ENCODE peak calls at places on chromosome 3, in seven cellular contexts. One of them, this sample, is unnamed.

GRCh38 chr3:171407746-171408145 is 52.5 kb downstream of the TNIK start:
- DNase-seq in tibial artery: no peak
- DNase-seq in SJSA1: no peak
- DNase-seq in BE2C: no peak
- DNase-seq in Ammon's horn: no peak
- DNase-seq in germinal center: no peak
- DNase-seq in hypothalamus: no peak
- DNase-seq in this sample: no peak

GRCh38 chr3:112464264-112464663 is 35.0 kb downstream of the BTLA start:
- DNase-seq in tibial artery: no peak
- DNase-seq in SJSA1: no peak
- DNase-seq in BE2C: no peak
- DNase-seq in Ammon's horn: no peak
- DNase-seq in germinal center: peak
- DNase-seq in hypothalamus: no peak
- DNase-seq in this sample: peak

GRCh38 chr3:42500909-42501308 is 1.5 kb upstream of the VIPR1 start:
- DNase-seq in tibial artery: peak
- DNase-seq in SJSA1: peak
- DNase-seq in BE2C: no peak
- DNase-seq in Ammon's horn: no peak
- DNase-seq in germinal center: no peak
- DNase-seq in hypothalamus: no peak
- DNase-seq in this sample: no peak

GRCh38 chr3:51434110-51434509 is 43.0 kb downstream of the RBM15B start:
- DNase-seq in tibial artery: no peak
- DNase-seq in SJSA1: no peak
- DNase-seq in BE2C: no peak
- DNase-seq in Ammon's horn: no peak
- DNase-seq in germinal center: no peak
- DNase-seq in hypothalamus: no peak
- DNase-seq in this sample: no peak

GRCh38 chr3:126983276-126983652 is 349 bp downstream of the PLXNA1 start:
- DNase-seq in tibial artery: no peak
- DNase-seq in SJSA1: no peak
- DNase-seq in BE2C: no peak
- DNase-seq in Ammon's horn: no peak
- DNase-seq in germinal center: peak
- DNase-seq in hypothalamus: no peak
- DNase-seq in this sample: no peak

GRCh38 chr3:39294446-39295183 is 14.8 kb upstream of the CX3CR1 start:
- DNase-seq in tibial artery: no peak
- DNase-seq in SJSA1: no peak
- DNase-seq in BE2C: no peak
- DNase-seq in Ammon's horn: no peak
- DNase-seq in germinal center: no peak
- DNase-seq in hypothalamus: no peak
- DNase-seq in this sample: no peak

GRCh38 chr3:11734-12133 is 184.8 kb upstream of the CHL1 start:
- DNase-seq in tibial artery: no peak
- DNase-seq in SJSA1: no peak
- DNase-seq in BE2C: peak
- DNase-seq in Ammon's horn: peak
- DNase-seq in germinal center: no peak
- DNase-seq in hypothalamus: no peak
- DNase-seq in this sample: peak

GRCh38 chr3:105997800-105998526 is 129.2 kb upstream of the CBLB start:
- DNase-seq in tibial artery: peak
- DNase-seq in SJSA1: no peak
- DNase-seq in BE2C: no peak
- DNase-seq in Ammon's horn: no peak
- DNase-seq in germinal center: no peak
- DNase-seq in hypothalamus: no peak
- DNase-seq in this sample: peak

GRCh38 chr3:123440181-123440580 is 8.7 kb downstream of the ADCY5 start:
- DNase-seq in tibial artery: no peak
- DNase-seq in SJSA1: no peak
- DNase-seq in BE2C: no peak
- DNase-seq in Ammon's horn: peak
- DNase-seq in germinal center: no peak
- DNase-seq in hypothalamus: no peak
- DNase-seq in this sample: no peak

GRCh38 chr3:13574798-13575451 is 26.0 kb downstream of the FBLN2 start:
- DNase-seq in tibial artery: no peak
- DNase-seq in SJSA1: no peak
- DNase-seq in BE2C: peak
- DNase-seq in Ammon's horn: peak
- DNase-seq in germinal center: no peak
- DNase-seq in hypothalamus: no peak
- DNase-seq in this sample: no peak

GRCh38 chr3:12753275-12754028 is 5.6 kb downstream of the TMEM40 start:
- DNase-seq in tibial artery: no peak
- DNase-seq in SJSA1: no peak
- DNase-seq in BE2C: no peak
- DNase-seq in Ammon's horn: no peak
- DNase-seq in germinal center: no peak
- DNase-seq in hypothalamus: no peak
- DNase-seq in this sample: no peak

GRCh38 chr3:14304101-14305045 is 98.0 kb upstream of the SLC6A6 start:
- DNase-seq in tibial artery: no peak
- DNase-seq in SJSA1: no peak
- DNase-seq in BE2C: no peak
- DNase-seq in Ammon's horn: no peak
- DNase-seq in germinal center: no peak
- DNase-seq in hypothalamus: no peak
- DNase-seq in this sample: no peak

GRCh38 chr3:33218446-33219174 is at the start of gene SUSD5:
- DNase-seq in tibial artery: no peak
- DNase-seq in SJSA1: peak
- DNase-seq in BE2C: peak
- DNase-seq in Ammon's horn: peak
- DNase-seq in germinal center: peak
- DNase-seq in hypothalamus: peak
- DNase-seq in this sample: peak

GRCh38 chr3:114872588-114872987 is 274.5 kb downstream of the ZBTB20 start:
- DNase-seq in tibial artery: no peak
- DNase-seq in SJSA1: no peak
- DNase-seq in BE2C: no peak
- DNase-seq in Ammon's horn: no peak
- DNase-seq in germinal center: no peak
- DNase-seq in hypothalamus: no peak
- DNase-seq in this sample: no peak

GRCh38 chr3:140720242-140720641 is 42.4 kb downstream of the TRIM42 start:
- DNase-seq in tibial artery: peak
- DNase-seq in SJSA1: no peak
- DNase-seq in BE2C: no peak
- DNase-seq in Ammon's horn: no peak
- DNase-seq in germinal center: no peak
- DNase-seq in hypothalamus: no peak
- DNase-seq in this sample: no peak

This sample was measured in KBM-7.